ENCODE peak calls at places on chromosomes 7 and 10, in four cellular contexts. U is K562, X is H1, S is GM12878. F is an unnamed sample.

GRCh38 chr10:113612154-113612553 is 51.7 kb downstream of the NRAP start:
- DNase-seq in X (no peak), U (no peak), S (no peak), F (no peak)

GRCh38 chr10:116164291-116164690 is 108.7 kb downstream of the GFRA1 start:
- DNase-seq in S (no peak), X (no peak), U (no peak), F (no peak)

GRCh38 chr7:5528071-5528814 is 104.6 kb upstream of the TNRC18 start:
- DNase-seq in X (no peak), U (no peak), S (no peak), F (no peak)

GRCh38 chr7:73436031-73436929 is 2.7 kb downstream of the FZD9 start:
- DNase-seq in X (no peak), S (no peak), U (no peak), F (peak)

GRCh38 chr10:11345224-11346054 is 266.0 kb downstream of the USP6NL start:
- DNase-seq in S (peak), X (peak), U (no peak), F (peak)

GRCh38 chr10:5631936-5632335 is 34.5 kb downstream of the ASB13 start:
- DNase-seq in S (no peak), X (no peak), U (no peak), F (no peak)

GRCh38 chr7:105010538-105011523 is 3.2 kb upstream of the KMT2E start:
- DNase-seq in X (no peak), S (no peak), U (peak), F (no peak)

GRCh38 chr7:105130048-105130447 is 116.0 kb downstream of the KMT2E start:
- DNase-seq in X (no peak), U (no peak), S (no peak), F (no peak)

GRCh38 chr10:124523301-124523871 is 61.8 kb downstream of the LHPP start:
- DNase-seq in X (no peak), U (no peak), S (no peak), F (no peak)

GRCh38 chr7:101273126-101273525 is 28.2 kb upstream of the FIS1 start:
- DNase-seq in U (no peak), X (no peak), S (no peak), F (no peak)

GRCh38 chr10:68348265-68348741 is 15.6 kb upstream of the PBLD start:
- DNase-seq in S (no peak), X (no peak), U (peak), F (peak)

GRCh38 chr10:44030132-44030531 is 354.8 kb downstream of the CXCL12 start:
- DNase-seq in S (no peak), U (no peak), X (no peak), F (no peak)

GRCh38 chr7:79240413-79240812 is 213.1 kb downstream of the MAGI2 start:
- DNase-seq in U (no peak), X (no peak), S (no peak), F (no peak)

GRCh38 chr10:82866424-82867020 is 991.5 kb downstream of the NRG3 start:
- DNase-seq in S (no peak), U (no peak), X (no peak), F (no peak)

GRCh38 chr10:100072514-100072913 is 9.2 kb downstream of the CPN1 start:
- DNase-seq in S (no peak), U (no peak), X (no peak), F (peak)

GRCh38 chr7:29459591-29459990 is 104.0 kb upstream of the PRR15 start:
- DNase-seq in U (no peak), S (no peak), X (no peak), F (no peak)

GRCh38 chr10:71068811-71069411 is 143.5 kb upstream of the UNC5B start:
- DNase-seq in X (no peak), U (no peak), S (no peak), F (no peak)

GRCh38 chr7:88759216-88759955 is at the start of gene ZNF804B:
- DNase-seq in S (no peak), X (peak), U (peak), F (no peak)

GRCh38 chr7:50555594-50556140 is 9.5 kb downstream of the DDC start:
- DNase-seq in X (no peak), S (no peak), U (no peak), F (no peak)

GRCh38 chr10:113820507-113820906 is 33.4 kb downstream of the DCLRE1A start:
- DNase-seq in U (peak), S (no peak), X (no peak), F (no peak)

GRCh38 chr10:126242352-126243260 is 145.7 kb downstream of the ADAM12 start:
- DNase-seq in S (no peak), U (no peak), X (no peak), F (no peak)

GRCh38 chr10:121860810-121861209 is 67.0 kb downstream of the ATE1 start:
- DNase-seq in U (no peak), S (no peak), X (no peak), F (no peak)

GRCh38 chr10:92846-93245 is 42.4 kb upstream of the ZMYND11 start:
- DNase-seq in U (no peak), X (no peak), S (no peak), F (no peak)

GRCh38 chr7:108234281-108234680 is 104.1 kb upstream of the LAMB4 start:
- DNase-seq in X (no peak), S (no peak), U (no peak), F (no peak)

GRCh38 chr10:81569488-81569887 is 305.5 kb upstream of the NRG3 start:
- DNase-seq in X (no peak), U (no peak), S (no peak), F (no peak)

GRCh38 chr7:142384508-142384922 is 126.7 kb upstream of the PRSS58 start:
- DNase-seq in U (no peak), X (no peak), S (no peak), F (no peak)

GRCh38 chr7:102395958-102396709 is at the start of gene PRKRIP1:
- DNase-seq in S (peak), U (peak), X (peak), F (peak)

GRCh38 chr7:2106920-2107319 is 125.8 kb downstream of the MAD1L1 start:
- DNase-seq in S (no peak), U (no peak), X (no peak), F (no peak)

GRCh38 chr7:94580601-94581000 is 71.0 kb downstream of the CASD1 start:
- DNase-seq in X (no peak), S (no peak), U (no peak), F (peak)

GRCh38 chr10:104142081-104142480 is 20.1 kb downstream of the SFR1 start:
- DNase-seq in X (no peak), U (no peak), S (no peak), F (no peak)

GRCh38 chr7:30977222-30977621 is 13.5 kb downstream of the GHRHR start:
- DNase-seq in X (no peak), U (no peak), S (no peak), F (no peak)

GRCh38 chr7:2930310-2931033 is 86.4 kb upstream of the GNA12 start:
- DNase-seq in U (no peak), X (no peak), S (no peak), F (no peak)

GRCh38 chr10:43078986-43079273 is 2.1 kb downstream of the RET start:
- DNase-seq in X (peak), U (peak), S (no peak), F (no peak)

GRCh38 chr10:6002809-6003500 is 25.6 kb upstream of the IL15RA start:
- DNase-seq in S (no peak), U (no peak), X (no peak), F (no peak)

GRCh38 chr10:86957471-86958108 is at the start of gene MMRN2:
- DNase-seq in X (no peak), U (no peak), S (no peak), F (no peak)

DNA sequence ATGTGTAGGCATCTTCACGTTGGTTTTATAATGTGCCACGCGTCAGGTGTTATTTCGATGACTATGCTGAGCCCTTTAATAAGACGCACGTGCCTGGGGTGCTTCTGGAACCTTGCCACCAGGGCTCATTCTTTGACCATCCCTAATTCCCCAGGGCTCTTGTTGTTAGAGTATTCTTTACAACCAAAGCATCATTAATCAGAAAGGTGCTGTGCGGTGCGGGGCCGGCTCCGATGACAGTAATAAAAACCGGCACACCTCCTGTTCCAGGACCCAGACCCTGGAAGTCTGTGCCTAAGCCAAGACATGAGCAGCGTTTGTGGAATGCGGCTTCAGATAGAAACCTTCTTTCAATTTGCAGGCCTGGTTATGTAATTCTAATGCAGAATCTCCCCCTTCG is 58.4 kb downstream of the MGMT start:
- DNase-seq in S (no peak), U (no peak), X (no peak), F (no peak)
- TF ChIP-seq CREB1 in S (no peak), U (no peak), X (no peak), F (no peak)

DNA sequence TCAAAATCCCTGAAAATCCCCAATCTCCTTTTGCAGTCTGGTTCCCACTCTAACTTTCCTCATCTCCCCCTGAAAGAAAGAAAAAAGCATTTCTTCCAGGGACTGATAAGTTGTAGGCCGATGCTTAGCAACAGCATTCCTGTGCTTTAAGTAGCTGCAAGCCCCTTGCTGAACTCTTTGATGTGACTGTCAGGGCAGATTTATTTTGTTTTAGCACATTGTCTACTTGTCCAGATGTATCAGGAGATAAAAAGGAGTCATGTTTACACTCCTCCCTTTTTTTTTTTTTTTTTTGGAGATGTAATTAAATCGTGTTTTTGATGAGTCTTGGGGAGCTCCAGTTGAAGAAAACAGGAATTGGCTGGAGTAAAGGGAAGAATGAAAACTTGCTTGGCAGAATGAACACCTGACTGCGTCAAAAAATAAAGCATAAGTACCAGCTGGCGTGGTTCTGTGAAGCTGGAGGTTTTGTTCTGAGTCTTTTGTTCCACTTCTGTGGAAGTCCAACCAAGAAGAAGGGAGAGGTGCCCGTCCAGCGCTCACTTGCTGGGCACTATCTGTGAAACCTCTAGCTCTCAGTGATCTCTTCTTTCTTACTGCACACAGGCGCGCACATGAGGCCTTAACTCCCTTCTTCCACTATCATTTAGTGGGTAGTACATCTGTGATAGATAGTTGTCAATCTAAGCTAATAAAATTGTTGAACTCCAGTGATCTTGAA is 871.7 kb downstream of the LRMDA start:
- DNase-seq in X (no peak), U (no peak), S (no peak), F (peak)
- TF ChIP-seq KDM1A in X (no peak), U (no peak), S (no peak), F (no peak)

GRCh38 chr7:122896509-122896908 is 10.2 kb upstream of the CADPS2 start:
- DNase-seq in U (no peak), X (no peak), S (no peak), F (no peak)
- TF ChIP-seq ATF3 in U (no peak), X (no peak), S (no peak), F (no peak)

DNA sequence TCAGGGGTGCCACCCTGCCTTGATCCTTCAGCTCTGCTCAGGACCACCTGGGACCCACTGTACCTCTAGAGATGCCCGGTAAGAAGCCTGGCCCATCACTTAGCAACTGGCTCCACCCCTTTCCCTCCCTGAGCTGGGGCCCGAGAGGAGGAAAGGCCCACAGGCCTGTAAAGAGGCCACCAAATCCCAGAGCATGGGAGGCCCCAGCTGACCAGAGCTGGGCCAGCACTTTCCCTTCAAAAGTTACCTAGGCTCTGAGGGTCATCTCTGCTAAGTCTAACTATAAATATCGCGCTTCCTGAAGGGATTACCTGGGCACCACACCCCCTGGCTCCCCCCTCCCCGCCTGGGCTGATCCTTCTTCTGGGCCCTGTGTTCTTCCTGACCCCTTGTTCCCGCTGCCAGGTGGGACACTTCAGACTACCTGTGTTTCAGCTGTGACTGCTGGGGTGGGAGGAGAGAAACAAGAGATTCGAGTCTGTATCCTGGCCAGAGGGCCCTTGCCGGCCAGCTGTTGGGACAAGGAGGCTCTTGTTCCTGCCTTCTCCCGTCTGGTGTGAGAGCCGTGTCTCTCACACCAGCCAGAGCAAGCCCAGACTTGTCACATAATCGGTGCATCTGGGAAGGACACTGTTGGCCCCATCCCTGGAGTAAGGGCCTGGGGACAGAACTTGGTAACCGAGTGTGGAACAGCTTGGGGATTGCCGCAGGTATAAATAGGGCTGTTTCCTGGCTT is 22.8 kb upstream of the ANKRD2 start:
- DNase-seq in S (no peak), U (no peak), X (no peak), F (peak)
- TF ChIP-seq CREB1 in S (no peak), U (no peak), X (no peak), F (no peak)

GRCh38 chr10:123289432-123289831 is 135.2 kb downstream of the BUB3 start:
- DNase-seq in X (no peak), S (no peak), U (no peak), F (no peak)

GRCh38 chr10:123278445-123278844 is 124.2 kb downstream of the BUB3 start:
- DNase-seq in S (no peak), X (no peak), U (no peak), F (no peak)

GRCh38 chr10:123287594-123288247 is 133.5 kb downstream of the BUB3 start:
- DNase-seq in U (no peak), X (no peak), S (no peak), F (no peak)

DNA sequence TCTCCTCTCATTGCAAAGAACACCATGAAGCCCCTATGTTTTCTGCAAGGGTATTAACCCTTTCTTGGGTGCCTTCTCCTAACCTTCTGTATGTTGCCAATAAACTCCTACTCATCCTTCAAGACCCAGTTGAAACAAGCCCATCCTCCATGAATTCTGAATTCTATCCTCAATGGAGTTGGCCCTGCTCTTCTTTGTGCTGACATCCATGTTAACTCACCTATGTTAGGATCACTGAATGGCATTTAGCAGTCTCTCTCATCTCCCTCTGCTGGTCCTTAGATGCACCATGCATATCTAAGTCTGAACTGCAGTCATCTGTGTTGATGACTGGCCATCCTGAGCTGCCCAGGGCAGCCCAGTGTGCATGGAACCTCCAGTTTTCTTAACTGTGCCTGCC is 129.8 kb downstream of the BUB3 start:
- DNase-seq in U (no peak), S (no peak), X (no peak), F (peak)
- TF ChIP-seq KDM1A in U (no peak), S (no peak), X (no peak), F (no peak)